ENCODE peak calls at places on chromosomes 3 and 15, in six cellular contexts. One of them, this sample, is unnamed.

GRCh38 chr3:113847664-113848461 is 9.3 kb downstream of the GRAMD1C start:
- DNase-seq in esophagus squamous epithelium: no peak
- DNase-seq in B cell: no peak
- DNase-seq in fibroblast of mammary gland: no peak
- DNase-seq in adrenal gland: no peak
- DNase-seq in heart left ventricle: no peak
- DNase-seq in this sample: peak; percentile 98

GRCh38 chr15:100944237-100944875 is 25.2 kb downstream of the LRRK1 start:
- DNase-seq in B cell: no peak
- DNase-seq in fibroblast of mammary gland: peak; percentile 27
- DNase-seq in heart left ventricle: no peak
- DNase-seq in esophagus squamous epithelium: no peak
- DNase-seq in adrenal gland: no peak
- DNase-seq in this sample: no peak

GRCh38 chr15:56965614-56966013 is 47.2 kb downstream of the TCF12 start:
- DNase-seq in fibroblast of mammary gland: no peak
- DNase-seq in esophagus squamous epithelium: no peak
- DNase-seq in adrenal gland: no peak
- DNase-seq in B cell: no peak
- DNase-seq in heart left ventricle: no peak
- DNase-seq in this sample: no peak

GRCh38 chr3:18019178-18019530 is 276.7 kb upstream of the TBC1D5 start:
- DNase-seq in B cell: no peak
- DNase-seq in heart left ventricle: no peak
- DNase-seq in esophagus squamous epithelium: no peak
- DNase-seq in adrenal gland: no peak
- DNase-seq in fibroblast of mammary gland: no peak
- DNase-seq in this sample: no peak

GRCh38 chr3:104316118-104316517 is 1050.6 kb upstream of the ALCAM start:
- DNase-seq in esophagus squamous epithelium: no peak
- DNase-seq in heart left ventricle: no peak
- DNase-seq in B cell: no peak
- DNase-seq in adrenal gland: no peak
- DNase-seq in fibroblast of mammary gland: no peak
- DNase-seq in this sample: peak; percentile 3

GRCh38 chr3:12235691-12236090 is 53.2 kb upstream of the PPARG start:
- DNase-seq in heart left ventricle: no peak
- DNase-seq in fibroblast of mammary gland: peak; percentile 56
- DNase-seq in adrenal gland: no peak
- DNase-seq in esophagus squamous epithelium: no peak
- DNase-seq in B cell: no peak
- DNase-seq in this sample: peak; percentile 74

GRCh38 chr15:67091073-67091965 is 25.9 kb downstream of the SMAD3 start:
- DNase-seq in B cell: peak; percentile 82
- DNase-seq in fibroblast of mammary gland: peak; percentile 97
- DNase-seq in esophagus squamous epithelium: no peak
- DNase-seq in heart left ventricle: peak; percentile 79
- DNase-seq in adrenal gland: peak; percentile 95
- DNase-seq in this sample: peak; percentile 96

GRCh38 chr15:63481105-63481810 is 23.1 kb upstream of the USP3 start:
- DNase-seq in esophagus squamous epithelium: no peak
- DNase-seq in B cell: no peak
- DNase-seq in fibroblast of mammary gland: peak; percentile 68
- DNase-seq in adrenal gland: no peak
- DNase-seq in heart left ventricle: no peak
- DNase-seq in this sample: peak; percentile 85

GRCh38 chr15:62512906-62513305 is 347.8 kb upstream of the C2CD4B start:
- DNase-seq in fibroblast of mammary gland: no peak
- DNase-seq in heart left ventricle: no peak
- DNase-seq in B cell: no peak
- DNase-seq in adrenal gland: no peak
- DNase-seq in esophagus squamous epithelium: no peak
- DNase-seq in this sample: no peak

GRCh38 chr3:2477635-2478034 is 379.0 kb downstream of the CNTN4 start:
- DNase-seq in fibroblast of mammary gland: no peak
- DNase-seq in adrenal gland: no peak
- DNase-seq in esophagus squamous epithelium: no peak
- DNase-seq in B cell: no peak
- DNase-seq in heart left ventricle: no peak
- DNase-seq in this sample: no peak

GRCh38 chr3:108410531-108410984 is 99.8 kb downstream of the MYH15 start:
- DNase-seq in fibroblast of mammary gland: no peak
- DNase-seq in heart left ventricle: no peak
- DNase-seq in esophagus squamous epithelium: no peak
- DNase-seq in adrenal gland: no peak
- DNase-seq in B cell: no peak
- DNase-seq in this sample: no peak

GRCh38 chr3:49638445-49638844 is 35.7 kb upstream of the APEH start:
- DNase-seq in heart left ventricle: no peak
- DNase-seq in B cell: no peak
- DNase-seq in fibroblast of mammary gland: peak; percentile 50
- DNase-seq in adrenal gland: peak; percentile 60
- DNase-seq in esophagus squamous epithelium: no peak
- DNase-seq in this sample: peak; percentile 70

GRCh38 chr3:49647741-49648140 is 26.4 kb upstream of the APEH start:
- DNase-seq in fibroblast of mammary gland: no peak
- DNase-seq in adrenal gland: no peak
- DNase-seq in B cell: no peak
- DNase-seq in esophagus squamous epithelium: no peak
- DNase-seq in heart left ventricle: peak; percentile 55
- DNase-seq in this sample: peak; percentile 22

GRCh38 chr3:188397766-188398705 is 244.1 kb downstream of the LPP start:
- DNase-seq in adrenal gland: no peak
- DNase-seq in esophagus squamous epithelium: no peak
- DNase-seq in fibroblast of mammary gland: no peak
- DNase-seq in heart left ventricle: no peak
- DNase-seq in B cell: no peak
- DNase-seq in this sample: no peak

GRCh38 chr15:75008249-75009017 is 13.1 kb downstream of the SCAMP5 start:
- DNase-seq in B cell: no peak
- DNase-seq in esophagus squamous epithelium: no peak
- DNase-seq in fibroblast of mammary gland: no peak
- DNase-seq in heart left ventricle: no peak
- DNase-seq in adrenal gland: no peak
- DNase-seq in this sample: no peak

GRCh38 chr15:90818251-90819210 is 49.9 kb upstream of the FURIN start:
- DNase-seq in adrenal gland: no peak
- DNase-seq in B cell: peak; percentile 91
- DNase-seq in esophagus squamous epithelium: no peak
- DNase-seq in fibroblast of mammary gland: no peak
- DNase-seq in heart left ventricle: no peak
- DNase-seq in this sample: no peak
- TF ChIP-seq CTCF in adrenal gland: no peak
- TF ChIP-seq CTCF in B cell: peak; percentile 71
- TF ChIP-seq CTCF in esophagus squamous epithelium: no peak
- TF ChIP-seq CTCF in fibroblast of mammary gland: peak; percentile 6
- TF ChIP-seq CTCF in heart left ventricle: peak; percentile 12
- TF ChIP-seq CTCF in this sample: no peak

GRCh38 chr3:136787226-136787793 is 31.6 kb upstream of the SLC35G2 start:
- DNase-seq in fibroblast of mammary gland: peak; percentile 34
- DNase-seq in adrenal gland: peak; percentile 27
- DNase-seq in B cell: no peak
- DNase-seq in heart left ventricle: no peak
- DNase-seq in esophagus squamous epithelium: no peak
- DNase-seq in this sample: no peak
- TF ChIP-seq CTCF in fibroblast of mammary gland: no peak
- TF ChIP-seq CTCF in adrenal gland: no peak
- TF ChIP-seq CTCF in B cell: no peak
- TF ChIP-seq CTCF in heart left ventricle: no peak
- TF ChIP-seq CTCF in esophagus squamous epithelium: no peak
- TF ChIP-seq CTCF in this sample: no peak

GRCh38 chr3:62554264-62554799 is 181.0 kb upstream of the FEZF2 start:
- DNase-seq in heart left ventricle: no peak
- DNase-seq in fibroblast of mammary gland: peak; percentile 38
- DNase-seq in adrenal gland: no peak
- DNase-seq in esophagus squamous epithelium: no peak
- DNase-seq in B cell: no peak
- DNase-seq in this sample: no peak
- TF ChIP-seq CTCF in heart left ventricle: no peak
- TF ChIP-seq CTCF in fibroblast of mammary gland: peak; percentile 48
- TF ChIP-seq CTCF in adrenal gland: no peak
- TF ChIP-seq CTCF in esophagus squamous epithelium: no peak
- TF ChIP-seq CTCF in B cell: no peak
- TF ChIP-seq CTCF in this sample: peak; percentile 43

DNA sequence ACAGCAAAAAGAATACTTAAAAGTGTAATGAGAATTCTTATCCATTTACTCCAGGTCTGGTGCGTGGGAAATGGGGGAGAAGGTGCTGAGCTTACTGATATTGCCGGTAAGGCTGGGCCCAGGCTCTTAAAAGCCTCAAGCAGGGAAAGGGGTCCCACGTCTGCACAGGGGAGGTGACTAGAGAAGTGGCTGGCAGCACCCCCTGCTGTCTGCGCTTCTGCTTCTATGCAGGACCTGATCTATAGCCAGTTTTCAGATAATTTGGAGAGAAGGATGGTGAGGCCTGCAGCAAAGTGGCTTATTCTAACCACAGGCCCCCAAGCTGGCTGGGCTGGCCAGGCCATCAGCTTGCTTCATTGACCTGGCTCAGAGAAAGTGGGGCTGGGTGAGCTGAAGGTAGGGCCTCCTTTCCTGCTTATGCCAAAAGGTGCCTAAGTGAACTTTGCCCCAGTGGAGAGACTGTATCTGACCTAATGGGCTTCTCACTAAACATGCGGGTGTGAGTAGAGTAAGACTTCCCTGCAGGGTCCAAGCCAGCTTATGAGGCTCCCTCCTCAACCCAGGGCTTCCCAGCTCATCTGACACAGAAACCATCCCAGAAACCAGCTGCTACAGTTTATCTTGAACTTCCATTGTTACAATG is 30.9 kb upstream of the ATP1B3 start:
- DNase-seq in esophagus squamous epithelium: no peak
- DNase-seq in adrenal gland: no peak
- DNase-seq in B cell: no peak
- DNase-seq in fibroblast of mammary gland: no peak
- DNase-seq in heart left ventricle: no peak
- DNase-seq in this sample: no peak
- TF ChIP-seq CTCF in esophagus squamous epithelium: no peak
- TF ChIP-seq CTCF in adrenal gland: no peak
- TF ChIP-seq CTCF in B cell: no peak
- TF ChIP-seq CTCF in fibroblast of mammary gland: no peak
- TF ChIP-seq CTCF in heart left ventricle: no peak
- TF ChIP-seq CTCF in this sample: no peak

GRCh38 chr15:43440721-43441281 is 52.2 kb downstream of the TP53BP1 start:
- DNase-seq in esophagus squamous epithelium: no peak
- DNase-seq in heart left ventricle: peak; percentile 25
- DNase-seq in adrenal gland: peak; percentile 85
- DNase-seq in B cell: no peak
- DNase-seq in fibroblast of mammary gland: peak; percentile 98
- DNase-seq in this sample: peak; percentile 98
- TF ChIP-seq CTCF in esophagus squamous epithelium: peak; percentile 35
- TF ChIP-seq CTCF in heart left ventricle: peak; percentile 42
- TF ChIP-seq CTCF in adrenal gland: peak; percentile 16
- TF ChIP-seq CTCF in B cell: no peak
- TF ChIP-seq CTCF in fibroblast of mammary gland: peak; percentile 58
- TF ChIP-seq CTCF in this sample: peak; percentile 52

DNA sequence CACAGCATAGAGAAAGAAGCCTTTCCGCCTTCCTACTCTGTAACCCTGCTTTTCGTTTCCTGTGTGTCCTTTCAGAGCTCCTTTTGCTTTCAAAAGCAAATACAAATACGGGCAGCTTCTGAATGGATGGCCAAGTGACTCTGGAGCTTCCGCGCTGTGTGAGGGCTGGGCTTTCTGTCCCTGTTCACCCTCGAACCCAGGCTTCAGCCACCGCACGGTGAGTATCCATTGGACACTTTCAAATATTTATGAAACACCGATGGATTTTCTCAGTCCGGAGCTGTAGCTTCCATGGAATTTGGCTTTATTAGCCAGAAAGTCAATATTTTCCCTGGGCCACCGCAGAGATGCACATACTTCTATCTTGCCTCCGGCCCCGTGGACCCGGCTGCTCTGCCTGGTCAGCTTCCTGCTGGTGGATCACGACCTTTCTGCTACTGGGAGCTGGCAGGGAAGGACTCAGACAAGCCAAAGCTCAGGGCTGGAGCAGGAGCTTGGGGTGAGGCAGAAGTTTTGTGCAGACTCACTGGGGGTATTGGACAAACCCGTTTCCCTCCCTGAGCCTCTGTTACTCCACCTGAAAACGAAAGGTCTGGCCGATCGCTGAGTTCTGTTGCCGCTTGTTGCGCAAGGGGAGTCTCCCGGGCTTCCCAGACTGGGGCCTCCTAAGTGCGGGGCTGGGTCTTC is 63.6 kb downstream of the LINGO1 start:
- DNase-seq in esophagus squamous epithelium: no peak
- DNase-seq in fibroblast of mammary gland: peak; percentile 37
- DNase-seq in heart left ventricle: no peak
- DNase-seq in adrenal gland: no peak
- DNase-seq in B cell: no peak
- DNase-seq in this sample: peak; percentile 37
- TF ChIP-seq CTCF in esophagus squamous epithelium: no peak
- TF ChIP-seq CTCF in fibroblast of mammary gland: no peak
- TF ChIP-seq CTCF in heart left ventricle: no peak
- TF ChIP-seq CTCF in adrenal gland: no peak
- TF ChIP-seq CTCF in B cell: no peak
- TF ChIP-seq CTCF in this sample: no peak